ENCODE peak calls at places on chromosome 22, in nine cellular contexts. X, H, T, B, U, S, N, F and Q are unnamed samples.

GRCh38 chr22:29165336-29166060 is 40.2 kb upstream of the EMID1 start:
- DNase-seq in X (no peak), H (no peak), T (no peak), B (no peak), U (no peak), S (no peak), N (no peak), F (no peak), Q (no peak)

GRCh38 chr22:48188211-48188845 is 1425.9 kb downstream of the TBC1D22A start:
- DNase-seq in X (no peak), H (no peak), T (no peak), B (no peak), U (no peak), S (peak; percentile 36), N (no peak), F (no peak), Q (no peak)

GRCh38 chr22:29329581-29329980 is 14.1 kb upstream of the RASL10A start:
- DNase-seq in X (no peak), H (no peak), T (peak; percentile 29), B (no peak), U (no peak), S (no peak), N (no peak), F (no peak), Q (no peak)

GRCh38 chr22:47623056-47623739 is 860.7 kb downstream of the TBC1D22A start:
- DNase-seq in X (no peak), H (no peak), T (no peak), B (no peak), U (no peak), S (no peak), N (no peak), F (no peak), Q (no peak)

GRCh38 chr22:26170795-26171194 is 1.5 kb downstream of the SEZ6L start:
- DNase-seq in X (no peak), H (no peak), T (no peak), B (no peak), U (no peak), S (no peak), N (no peak), F (no peak), Q (no peak)

GRCh38 chr22:38238519-38239051 is 34.2 kb downstream of the TMEM184B start:
- DNase-seq in X (no peak), H (no peak), T (no peak), B (no peak), U (no peak), S (no peak), N (peak; percentile 73), F (no peak), Q (peak; percentile 67)

GRCh38 chr22:27637604-27638003 is 164.0 kb downstream of the MN1 start:
- DNase-seq in X (no peak), H (no peak), T (no peak), B (no peak), U (no peak), S (no peak), N (peak; percentile 28), F (peak; percentile 74), Q (peak; percentile 57)

GRCh38 chr22:41401781-41402648 is 20.3 kb downstream of the TEF start:
- DNase-seq in X (no peak), H (peak; percentile 88), T (peak; percentile 78), B (peak; percentile 94), U (peak; percentile 95), S (peak; percentile 57), N (peak; percentile 79), F (peak; percentile 87), Q (peak; percentile 93)

GRCh38 chr22:50459016-50459415 is 15.8 kb downstream of the SBF1 start:
- DNase-seq in X (no peak), H (no peak), T (no peak), B (no peak), U (no peak), S (no peak), N (no peak), F (no peak), Q (no peak)

GRCh38 chr22:50460942-50461341 is 13.9 kb downstream of the SBF1 start:
- DNase-seq in X (no peak), H (no peak), T (no peak), B (no peak), U (peak; percentile 73), S (no peak), N (no peak), F (peak; percentile 84), Q (no peak)

GRCh38 chr22:50461536-50461935 is 13.3 kb downstream of the SBF1 start:
- DNase-seq in X (no peak), H (no peak), T (no peak), B (no peak), U (no peak), S (no peak), N (no peak), F (no peak), Q (no peak)

GRCh38 chr22:50461979-50462540 is 12.8 kb downstream of the SBF1 start:
- DNase-seq in X (no peak), H (no peak), T (no peak), B (no peak), U (no peak), S (no peak), N (no peak), F (no peak), Q (no peak)

DNA sequence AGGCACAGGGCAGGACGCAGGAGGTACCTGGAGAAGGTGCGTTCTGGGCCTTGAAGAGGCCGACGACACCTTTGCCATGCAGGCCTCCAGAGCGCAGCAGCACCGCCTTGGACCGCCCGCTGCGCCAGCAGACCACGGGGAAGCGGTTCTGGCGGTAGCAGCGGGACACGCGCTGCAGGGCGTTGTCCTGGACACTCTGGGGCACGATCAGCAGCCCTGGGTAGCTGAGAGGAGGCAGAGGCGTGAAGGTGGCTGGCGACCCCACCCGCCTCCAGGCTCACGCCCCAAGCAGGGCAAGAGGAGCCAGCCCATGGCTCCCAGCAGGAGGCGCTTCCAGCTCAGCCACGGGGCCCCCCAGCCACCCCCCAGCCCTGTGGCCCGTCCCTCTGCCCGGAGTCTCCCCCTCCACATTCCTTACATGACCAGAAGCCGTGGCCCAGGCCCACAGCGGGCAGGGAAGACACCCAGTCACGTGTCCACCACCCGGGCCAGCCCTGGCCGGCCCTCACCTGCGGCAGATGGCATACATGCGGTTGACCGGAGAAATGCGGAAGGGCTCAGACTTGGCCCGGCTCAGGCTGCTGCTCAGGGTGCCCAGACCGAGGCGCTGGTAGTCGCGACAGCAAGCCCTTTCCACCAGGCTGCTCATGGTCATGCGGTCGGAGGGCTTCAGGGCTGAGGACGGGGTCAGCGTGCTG is 15.2 kb downstream of the SBF1 start:
- DNase-seq in X (no peak), H (no peak), T (no peak), B (no peak), U (no peak), S (no peak), N (no peak), F (no peak), Q (no peak)
- TF ChIP-seq CTCF in X (no peak), H (no peak), T (no peak), B (no peak), U (no peak), S (no peak), N (no peak), F (no peak), Q (no peak)

DNA sequence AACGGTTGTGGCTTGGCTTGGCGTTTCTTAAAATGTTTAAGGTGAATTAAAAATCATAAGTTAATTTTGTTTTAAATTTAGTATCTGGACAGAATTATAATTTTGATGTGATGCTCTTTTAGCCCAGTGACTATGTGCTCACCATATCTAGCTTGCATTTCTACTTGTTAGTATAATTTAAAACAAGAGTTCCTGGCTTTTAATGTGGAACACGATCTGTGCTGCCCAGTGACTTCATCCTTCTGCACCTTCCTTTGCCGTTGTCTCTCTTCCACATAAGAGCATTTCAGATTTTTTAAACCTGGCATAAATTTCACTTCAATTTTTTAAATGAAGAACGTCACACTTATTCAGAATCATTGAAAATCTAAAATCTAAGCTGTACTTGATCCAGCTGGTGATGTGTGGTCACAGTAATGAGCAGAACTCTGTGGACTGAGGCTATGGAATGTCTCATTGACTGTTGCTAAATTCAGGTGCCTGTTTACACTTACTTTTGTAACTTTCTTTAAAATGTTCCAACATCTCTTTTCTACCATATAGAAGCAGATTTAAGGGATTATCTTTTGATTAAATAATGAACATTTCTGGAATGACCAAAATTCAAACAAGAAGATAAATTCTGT is 75.4 kb upstream of the ADSL start:
- DNase-seq in X (no peak), H (no peak), T (no peak), B (no peak), U (no peak), S (no peak), N (no peak), F (no peak), Q (no peak)
- H3K4me3 ChIP-seq in X (no peak overlapping the region), H (no peak overlapping the region), T (no peak overlapping the region), B (no peak overlapping the region), U (no peak overlapping the region), S (no peak overlapping the region), N (no peak overlapping the region), F (no peak overlapping the region), Q (no peak overlapping the region)

GRCh38 chr22:23565288-23565941 is 14.7 kb downstream of the IGLL1 start:
- DNase-seq in X (peak; percentile 4), H (no peak), T (no peak), B (no peak), U (no peak), S (no peak), N (no peak), F (no peak), Q (no peak)
- TF ChIP-seq CTCF in X (peak; percentile 16), H (peak; percentile 18), T (no peak), B (no peak), U (no peak), S (no peak), N (no peak), F (no peak), Q (no peak)

DNA sequence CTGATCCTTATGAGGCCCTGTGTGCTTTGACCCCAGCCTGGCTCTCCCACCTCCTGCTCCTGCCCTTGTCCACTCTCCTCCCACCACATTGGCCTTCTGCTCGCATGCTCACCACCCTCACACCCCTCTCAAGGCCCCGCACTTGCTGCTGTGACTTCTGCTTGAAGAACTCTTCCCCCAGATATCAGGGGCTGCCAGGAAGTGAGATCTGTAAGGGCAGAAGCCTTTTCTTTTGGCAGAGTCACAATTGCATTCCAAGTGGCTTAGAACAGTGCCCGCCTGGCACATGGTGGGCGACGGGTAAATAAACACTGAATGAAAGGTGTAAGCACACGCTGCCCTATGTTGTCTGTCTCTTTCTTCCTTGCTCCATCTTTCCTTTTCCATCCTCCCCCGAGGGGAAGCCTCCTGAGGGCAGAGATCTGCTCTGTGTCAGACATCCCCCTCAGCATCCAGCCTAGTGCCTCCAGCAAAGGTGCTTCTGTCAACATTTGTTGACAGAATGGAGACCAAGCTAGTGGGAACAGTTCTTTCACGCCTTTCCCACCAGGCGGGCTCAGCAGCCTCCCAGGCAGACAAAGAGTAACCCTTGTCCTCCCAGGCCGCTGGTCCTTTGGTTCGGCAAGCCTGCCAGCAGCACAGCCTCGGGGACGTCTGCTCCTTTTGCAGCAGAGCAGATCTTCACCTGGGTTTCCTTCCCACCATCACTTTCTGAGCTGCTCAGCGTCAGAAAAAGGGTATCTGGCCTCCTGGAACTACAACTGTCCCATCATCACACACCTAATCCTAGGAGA is 10.0 kb upstream of the PEX26 start:
- DNase-seq in X (no peak), H (no peak), T (no peak), B (peak; percentile 33), U (no peak), S (no peak), N (no peak), F (no peak), Q (peak; percentile 33)
- H3K4me3 ChIP-seq in X (no peak overlapping the region), H (no peak overlapping the region), T (no peak overlapping the region), B (peak overlapping the region; percentile 33), U (no peak overlapping the region), S (no peak overlapping the region), N (no peak overlapping the region), F (no peak overlapping the region), Q (no peak overlapping the region)